ENCODE peak calls at places on chromosomes 5 and 9, in eight cellular contexts. E, O, H, Z, C, B, L and G are unnamed samples.

GRCh38 chr9:100515578-100516494 is 42.9 kb downstream of the TMEFF1 start:
- DNase-seq in E (no peak), O (no peak), H (no peak), Z (no peak), C (no peak), B (no peak), L (no peak), G (no peak)

GRCh38 chr9:129436751-129437625 is 183.9 kb downstream of the C9orf50 start:
- DNase-seq in E (no peak), O (no peak), H (peak; percentile 48), Z (no peak), C (peak; percentile 88), B (no peak), L (no peak), G (no peak)

GRCh38 chr9:128887914-128888350 is 6.0 kb downstream of the LRRC8A start:
- DNase-seq in E (no peak), O (peak; percentile 96), H (no peak), Z (no peak), C (no peak), B (no peak), L (no peak), G (no peak)

GRCh38 chr9:122219856-122220672 is 8.7 kb downstream of the LHX6 start:
- DNase-seq in E (no peak), O (peak; percentile 36), H (no peak), Z (no peak), C (no peak), B (no peak), L (no peak), G (no peak)

GRCh38 chr9:94870793-94871558 is 144.5 kb downstream of the AOPEP start:
- DNase-seq in E (no peak), O (no peak), H (no peak), Z (no peak), C (no peak), B (peak; percentile 71), L (peak; percentile 79), G (no peak)

GRCh38 chr5:87735918-87736317 is 323.2 kb upstream of the CCNH start:
- DNase-seq in E (no peak), O (no peak), H (no peak), Z (no peak), C (no peak), B (no peak), L (no peak), G (no peak)

GRCh38 chr5:59123595-59124561 is 541.0 kb downstream of the RAB3C start:
- DNase-seq in E (no peak), O (no peak), H (no peak), Z (no peak), C (no peak), B (no peak), L (peak; percentile 48), G (no peak)

GRCh38 chr9:135906291-135907005 is 898 bp downstream of the CAMSAP1 start:
- DNase-seq in E (no peak), O (no peak), H (no peak), Z (no peak), C (peak; percentile 59), B (no peak), L (no peak), G (no peak)

GRCh38 chr9:111178361-111179043 is 140.2 kb upstream of the LPAR1 start:
- DNase-seq in E (no peak), O (no peak), H (no peak), Z (no peak), C (no peak), B (no peak), L (no peak), G (no peak)